ENCODE peak calls at places on chromosomes 3 and 15, in eight cellular contexts. Z is H7, T is lower leg skin, C is GM23248, H is GM23338, G is PC-9, U is left ventricle myocardium inferior, F is AG04450. X is an unnamed sample.
A peak's percentile ranks its signal among the peaks of the same experiment; 100 is the strongest.

GRCh38 chr3:122689587-122689986 is 8.9 kb downstream of the PARP14 start:
- DNase-seq in Z (no peak), T (no peak), C (peak; percentile 39), H (no peak), G (no peak), U (no peak), F (no peak), X (peak; percentile 62)

GRCh38 chr15:99965376-99965775 is 232.1 kb upstream of the LYSMD4 start:
- DNase-seq in Z (peak; percentile 4), T (peak; percentile 20), C (no peak), H (no peak), G (no peak), U (no peak), F (no peak), X (no peak)

GRCh38 chr15:40354408-40355171 is 3.4 kb upstream of the DISP2 start:
- DNase-seq in Z (peak; percentile 91), T (no peak), C (peak; percentile 54), H (peak; percentile 83), G (no peak), U (no peak), F (no peak), X (no peak)

GRCh38 chr3:152474585-152474984 is 205.9 kb downstream of the MBNL1 start:
- DNase-seq in Z (peak; percentile 19), T (no peak), C (peak; percentile 85), H (peak; percentile 75), G (peak; percentile 56), U (no peak), F (no peak), X (peak; percentile 67)

GRCh38 chr15:68346986-68347385 is 69.4 kb downstream of the FEM1B start:
- DNase-seq in Z (no peak), T (no peak), C (no peak), H (no peak), G (no peak), U (no peak), F (no peak), X (no peak)

GRCh38 chr3:5240740-5241139 is 53.2 kb downstream of the EDEM1 start:
- DNase-seq in Z (no peak), T (no peak), C (no peak), H (no peak), G (no peak), U (no peak), F (no peak), X (no peak)

GRCh38 chr3:18679226-18679625 is 254.1 kb upstream of the SATB1 start:
- DNase-seq in Z (no peak), T (no peak), C (no peak), H (no peak), G (no peak), U (no peak), F (no peak), X (no peak)

GRCh38 chr3:150268426-150269321 is 139.4 kb upstream of the TSC22D2 start:
- DNase-seq in Z (no peak), T (no peak), C (no peak), H (no peak), G (no peak), U (no peak), F (no peak), X (peak; percentile 66)

GRCh38 chr3:71600646-71601288 is 17.2 kb upstream of the FOXP1 start:
- DNase-seq in Z (no peak), T (no peak), C (peak; percentile 55), H (no peak), G (no peak), U (no peak), F (no peak), X (no peak)

GRCh38 chr3:158105124-158105709 is 1.0 kb downstream of the SHOX2 start:
- DNase-seq in Z (peak; percentile 74), T (peak; percentile 88), C (peak; percentile 88), H (peak; percentile 57), G (no peak), U (no peak), F (no peak), X (no peak)

GRCh38 chr3:71425491-71426071 is 157.9 kb downstream of the FOXP1 start:
- DNase-seq in Z (no peak), T (peak; percentile 13), C (peak; percentile 75), H (no peak), G (no peak), U (no peak), F (peak; percentile 66), X (peak; percentile 74)

GRCh38 chr3:177106594-177106993 is 90.7 kb downstream of the TBL1XR1 start:
- DNase-seq in Z (no peak), T (no peak), C (no peak), H (no peak), G (no peak), U (no peak), F (no peak), X (no peak)

GRCh38 chr3:177106184-177106583 is 91.1 kb downstream of the TBL1XR1 start:
- DNase-seq in Z (no peak), T (no peak), C (no peak), H (no peak), G (no peak), U (no peak), F (no peak), X (peak; percentile 54)

GRCh38 chr3:177107840-177108239 is 89.4 kb downstream of the TBL1XR1 start:
- DNase-seq in Z (no peak), T (no peak), C (no peak), H (no peak), G (no peak), U (no peak), F (no peak), X (no peak)

GRCh38 chr3:177104299-177104992 is 92.8 kb downstream of the TBL1XR1 start:
- DNase-seq in Z (no peak), T (no peak), C (no peak), H (no peak), G (no peak), U (no peak), F (no peak), X (no peak)

GRCh38 chr3:177105623-177106022 is 91.7 kb downstream of the TBL1XR1 start:
- DNase-seq in Z (no peak), T (no peak), C (no peak), H (no peak), G (no peak), U (no peak), F (no peak), X (no peak)
- H3K4me3 ChIP-seq in Z (no peak overlapping the region), T (no peak overlapping the region), C (no peak overlapping the region), H (no peak overlapping the region), G (no peak overlapping the region), U (no peak overlapping the region), F (no peak overlapping the region), X (no peak overlapping the region)

DNA sequence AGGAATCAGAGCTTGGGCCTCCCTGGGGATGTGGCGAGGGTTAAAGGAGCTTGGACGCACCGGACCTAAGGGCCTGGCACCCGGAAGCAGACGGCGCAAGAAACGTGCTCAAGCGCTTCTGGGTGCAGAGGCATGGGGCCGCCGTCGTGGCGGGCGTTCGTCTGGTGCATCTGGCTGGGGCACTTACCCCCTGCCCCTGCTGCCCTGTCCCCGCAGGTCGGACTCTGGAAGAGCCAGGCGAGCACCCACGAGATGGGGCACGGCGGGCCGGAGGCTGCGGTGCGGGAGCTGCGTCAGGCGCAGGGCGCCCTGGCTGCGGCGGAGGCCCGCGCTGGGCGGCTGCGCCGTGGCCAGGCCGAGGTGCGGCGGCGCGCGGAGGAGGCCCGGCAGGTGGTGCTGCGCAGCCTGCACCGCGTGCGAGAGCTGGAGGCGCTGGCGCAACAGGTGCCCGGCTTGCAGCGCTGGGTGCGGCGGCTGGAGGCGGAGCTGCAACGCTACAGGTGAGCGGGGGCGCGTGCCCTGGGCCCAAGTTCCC is 2.5 kb downstream of the EFCC1 start:
- DNase-seq in Z (peak; percentile 86), T (no peak), C (no peak), H (peak; percentile 82), G (no peak), U (no peak), F (no peak), X (peak; percentile 36)
- H3K4me3 ChIP-seq in Z (peak overlapping the region; percentile 8), T (no peak overlapping the region), C (no peak overlapping the region), H (peak overlapping the region; percentile 46), G (no peak overlapping the region), U (peak overlapping the region; percentile 84), F (no peak overlapping the region), X (peak overlapping the region; percentile 13)

GRCh38 chr3:185257334-185257733 is 3.5 kb upstream of the EHHADH start:
- DNase-seq in Z (no peak), T (no peak), C (no peak), H (no peak), G (no peak), U (no peak), F (no peak), X (no peak)

GRCh38 chr3:185250247-185250646 is 3.6 kb downstream of the EHHADH start:
- DNase-seq in Z (no peak), T (no peak), C (no peak), H (no peak), G (no peak), U (no peak), F (no peak), X (no peak)

GRCh38 chr3:185250653-185251052 is 3.2 kb downstream of the EHHADH start:
- DNase-seq in Z (no peak), T (no peak), C (no peak), H (no peak), G (no peak), U (no peak), F (no peak), X (no peak)

GRCh38 chr3:185254799-185255198 is 950 bp upstream of the EHHADH start:
- DNase-seq in Z (no peak), T (no peak), C (no peak), H (no peak), G (no peak), U (no peak), F (no peak), X (no peak)

DNA sequence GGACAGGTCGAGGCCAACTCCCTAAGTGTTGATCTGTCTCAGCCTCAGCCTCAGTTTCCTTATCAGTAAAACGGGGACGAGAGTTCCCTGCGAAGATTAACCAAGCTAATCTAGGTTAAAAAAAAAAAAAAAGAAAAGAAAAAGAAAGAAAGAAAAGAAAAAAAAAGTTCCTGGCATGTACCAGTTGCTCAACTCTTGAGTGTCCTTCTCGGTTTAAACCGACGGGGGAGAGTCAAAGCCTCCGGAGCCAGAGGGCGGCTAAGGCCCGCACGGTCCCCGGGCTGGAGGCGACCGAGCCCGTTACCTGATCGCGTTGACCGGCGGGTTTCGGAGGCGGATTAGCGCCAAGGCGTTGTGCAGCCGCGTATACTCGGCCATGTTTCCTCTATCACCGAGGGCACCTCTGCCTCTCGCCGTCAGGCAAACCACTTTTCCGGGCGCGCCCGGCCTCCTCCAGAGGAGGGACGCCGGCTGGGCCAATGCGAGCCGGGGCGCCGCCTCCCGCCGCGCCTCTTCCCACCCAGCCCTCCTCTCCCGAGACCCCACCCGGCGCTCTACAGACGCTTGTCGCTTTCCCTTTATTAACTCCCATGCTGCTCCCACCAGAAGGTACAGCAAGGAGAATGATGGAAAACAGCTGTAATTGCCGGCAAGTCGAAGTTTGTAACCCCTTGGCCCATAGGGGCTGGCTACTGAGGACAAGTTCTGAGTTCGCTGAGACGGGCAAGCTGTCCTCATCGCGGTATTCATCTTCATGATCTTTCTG is at the start of gene EHHADH:
- DNase-seq in Z (peak; percentile 43), T (peak; percentile 92), C (peak; percentile 84), H (peak; percentile 66), G (peak; percentile 52), U (peak; percentile 83), F (no peak), X (peak; percentile 52)
- H3K4me3 ChIP-seq in Z (peak within 1 kb of the TSS; percentile 48), T (peak within 1 kb of the TSS; percentile 41), C (peak within 1 kb of the TSS; percentile 90), H (peak within 1 kb of the TSS; percentile 68), G (peak within 1 kb of the TSS; percentile 65), U (peak within 1 kb of the TSS; percentile 77), F (peak within 1 kb of the TSS; percentile 72), X (peak within 1 kb of the TSS; percentile 72)

GRCh38 chr3:120772081-120772480 is 29.5 kb downstream of the GTF2E1 start:
- DNase-seq in Z (no peak), T (no peak), C (no peak), H (no peak), G (no peak), U (no peak), F (no peak), X (no peak)

GRCh38 chr3:120770891-120771290 is 28.3 kb downstream of the GTF2E1 start:
- DNase-seq in Z (no peak), T (no peak), C (no peak), H (no peak), G (no peak), U (no peak), F (no peak), X (no peak)

GRCh38 chr3:120773932-120774331 is 31.4 kb downstream of the GTF2E1 start:
- DNase-seq in Z (no peak), T (no peak), C (peak; percentile 36), H (no peak), G (no peak), U (no peak), F (no peak), X (peak; percentile 46)
- H3K4me3 ChIP-seq in Z (no peak overlapping the region), T (no peak overlapping the region), C (no peak overlapping the region), H (no peak overlapping the region), G (no peak overlapping the region), U (no peak overlapping the region), F (no peak overlapping the region), X (no peak overlapping the region)